ENCODE peak calls at places on chromosomes 7 and 10, in six cellular contexts. K, R, E, H, D and N are unnamed samples.

GRCh38 chr7:141042222-141043193 is 27.8 kb upstream of the MRPS33 start:
- DNase-seq in E (no peak), K (peak; percentile 22), H (no peak), D (peak; percentile 28), R (no peak), N (no peak)

GRCh38 chr10:25047902-25048301 is 31.5 kb downstream of the THNSL1 start:
- DNase-seq in K (no peak), E (peak; percentile 11), R (no peak), H (no peak), D (no peak), N (no peak)

GRCh38 chr10:7275761-7276440 is 134.9 kb downstream of the SFMBT2 start:
- DNase-seq in K (no peak), R (no peak), D (no peak), H (no peak), E (no peak), N (no peak)

GRCh38 chr7:29885626-29886025 is 79.3 kb downstream of the WIPF3 start:
- DNase-seq in R (no peak), E (no peak), H (no peak), K (no peak), D (no peak), N (no peak)

GRCh38 chr7:4779118-4779517 is 3.7 kb downstream of the AP5Z1 start:
- DNase-seq in H (no peak), K (no peak), D (no peak), E (no peak), R (no peak), N (no peak)

GRCh38 chr10:118531105-118531851 is 64.2 kb downstream of the PRLHR start:
- DNase-seq in R (no peak), H (peak; percentile 67), D (no peak), K (no peak), E (peak; percentile 24), N (no peak)

GRCh38 chr7:778271-778967 is 51.3 kb upstream of the PRKAR1B start:
- DNase-seq in K (no peak), H (peak; percentile 32), R (no peak), D (no peak), E (no peak), N (no peak)

GRCh38 chr10:22977751-22978150 is 49.9 kb downstream of the ARMC3 start:
- DNase-seq in E (no peak), H (no peak), D (no peak), K (no peak), R (no peak), N (no peak)

GRCh38 chr7:52715701-52716100 is 319.7 kb upstream of the POM121L12 start:
- DNase-seq in K (no peak), R (no peak), D (no peak), E (no peak), H (no peak), N (no peak)

GRCh38 chr7:37341033-37341630 is 107.5 kb downstream of the ELMO1 start:
- DNase-seq in R (no peak), K (no peak), H (no peak), D (no peak), E (no peak), N (no peak)

GRCh38 chr7:25615603-25616002 is 387.3 kb upstream of the NPVF start:
- DNase-seq in H (no peak), D (no peak), E (no peak), K (no peak), R (no peak), N (no peak)

GRCh38 chr7:66430164-66430545 is 198.5 kb upstream of the KCTD7 start:
- DNase-seq in D (no peak), R (no peak), H (no peak), E (no peak), K (no peak), N (peak; percentile 45)

GRCh38 chr7:73992104-73992562 is 35.8 kb upstream of the ELN start:
- DNase-seq in H (peak; percentile 61), R (no peak), K (peak; percentile 39), E (no peak), D (no peak), N (peak; percentile 62)

GRCh38 chr7:37446371-37446770 is 2.3 kb downstream of the ELMO1 start:
- DNase-seq in E (no peak), H (no peak), D (no peak), R (no peak), K (no peak), N (no peak)

GRCh38 chr10:17665742-17666141 is 21.8 kb downstream of the STAM start:
- DNase-seq in H (no peak), R (no peak), K (no peak), D (peak; percentile 56), E (peak; percentile 27), N (no peak)

GRCh38 chr10:68082815-68083395 is 7.8 kb upstream of the HERC4 start:
- DNase-seq in R (no peak), D (no peak), H (no peak), K (no peak), E (no peak), N (no peak)

GRCh38 chr10:59830601-59831259 is 75.6 kb downstream of the CCDC6 start:
- DNase-seq in D (peak; percentile 25), E (peak; percentile 44), K (peak; percentile 13), R (peak; percentile 86), H (no peak), N (no peak)

GRCh38 chr10:13351340-13351915 is 3.3 kb upstream of the SEPHS1 start:
- DNase-seq in R (peak; percentile 59), K (no peak), D (no peak), E (no peak), H (no peak), N (no peak)

GRCh38 chr10:9009505-9009904 is 955.0 kb downstream of the GATA3 start:
- DNase-seq in R (no peak), D (no peak), K (no peak), H (no peak), E (no peak), N (no peak)

GRCh38 chr10:21523557-21524008 is 1.9 kb downstream of the SKIDA1 start:
- DNase-seq in K (no peak), D (no peak), E (no peak), H (no peak), R (peak; percentile 63), N (no peak)

GRCh38 chr10:82463165-82463564 is 588.2 kb downstream of the NRG3 start:
- DNase-seq in R (no peak), E (no peak), D (no peak), H (no peak), K (no peak), N (no peak)

GRCh38 chr10:125389648-125390047 is 229.3 kb upstream of the CTBP2 start:
- DNase-seq in D (no peak), R (no peak), H (no peak), K (no peak), E (no peak), N (no peak)

GRCh38 chr10:10804998-10805737 is 212.5 kb upstream of the CELF2 start:
- DNase-seq in D (no peak), H (no peak), K (no peak), E (no peak), R (no peak), N (peak; percentile 57)

GRCh38 chr10:10807106-10807505 is 210.6 kb upstream of the CELF2 start:
- DNase-seq in K (no peak), D (no peak), R (no peak), E (no peak), H (no peak), N (no peak)

GRCh38 chr10:10803273-10803672 is 214.4 kb upstream of the CELF2 start:
- DNase-seq in R (no peak), E (peak; percentile 67), K (no peak), D (no peak), H (no peak), N (no peak)

GRCh38 chr10:10798543-10799192 is 219.0 kb upstream of the CELF2 start:
- DNase-seq in D (no peak), K (no peak), R (peak; percentile 33), E (no peak), H (no peak), N (no peak)

GRCh38 chr10:10804061-10804460 is 213.6 kb upstream of the CELF2 start:
- DNase-seq in D (no peak), R (no peak), K (no peak), H (no peak), E (no peak), N (no peak)
- H3K4me1 ChIP-seq in D (no peaks in the 10 kb centered on the region), R (peaks cover 7% of the 10 kb centered on the region), K (no peaks in the 10 kb centered on the region), H (peaks cover 30% of the 10 kb centered on the region), E (peaks cover 22% of the 10 kb centered on the region), N (peaks cover 7% of the 10 kb centered on the region)

DNA sequence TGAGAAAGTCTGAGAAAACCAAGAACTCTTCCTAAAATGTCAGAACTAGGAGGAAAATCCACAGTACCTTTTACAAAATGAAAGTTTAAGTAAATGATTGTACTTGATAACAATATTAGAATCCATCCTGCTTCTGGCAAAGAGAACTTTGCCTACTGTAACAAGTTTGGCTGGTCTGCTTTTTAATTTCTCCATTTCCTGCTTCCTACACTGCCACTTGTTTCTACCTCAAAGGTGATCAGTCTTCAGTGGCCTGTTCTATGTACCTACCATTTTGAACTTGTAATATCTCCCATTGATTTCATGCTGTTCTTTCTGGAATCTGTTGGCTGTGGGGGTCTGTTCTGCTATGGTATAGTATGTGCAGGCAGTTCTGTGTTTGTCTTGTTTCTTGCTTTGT is 32.9 kb upstream of the CAPZA2 start:
- DNase-seq in H (no peak), K (no peak), R (no peak), D (no peak), E (no peak), N (no peak)
- TF ChIP-seq CTCF in H (no peak), K (no peak), R (no peak), D (no peak), E (no peak), N (no peak)

GRCh38 chr10:113627836-113628235 is 36.0 kb downstream of the NRAP start:
- DNase-seq in D (no peak), K (no peak), R (no peak), E (peak; percentile 48), H (no peak), N (no peak)

GRCh38 chr10:113626809-113627370 is 37.0 kb downstream of the NRAP start:
- DNase-seq in E (peak; percentile 36), K (no peak), H (no peak), R (no peak), D (no peak), N (no peak)

GRCh38 chr10:113630929-113631533 is 32.8 kb downstream of the NRAP start:
- DNase-seq in R (no peak), K (no peak), E (no peak), H (no peak), D (no peak), N (no peak)

GRCh38 chr10:113631680-113632079 is 32.2 kb downstream of the NRAP start:
- DNase-seq in H (no peak), D (no peak), R (peak; percentile 68), E (no peak), K (no peak), N (no peak)

DNA sequence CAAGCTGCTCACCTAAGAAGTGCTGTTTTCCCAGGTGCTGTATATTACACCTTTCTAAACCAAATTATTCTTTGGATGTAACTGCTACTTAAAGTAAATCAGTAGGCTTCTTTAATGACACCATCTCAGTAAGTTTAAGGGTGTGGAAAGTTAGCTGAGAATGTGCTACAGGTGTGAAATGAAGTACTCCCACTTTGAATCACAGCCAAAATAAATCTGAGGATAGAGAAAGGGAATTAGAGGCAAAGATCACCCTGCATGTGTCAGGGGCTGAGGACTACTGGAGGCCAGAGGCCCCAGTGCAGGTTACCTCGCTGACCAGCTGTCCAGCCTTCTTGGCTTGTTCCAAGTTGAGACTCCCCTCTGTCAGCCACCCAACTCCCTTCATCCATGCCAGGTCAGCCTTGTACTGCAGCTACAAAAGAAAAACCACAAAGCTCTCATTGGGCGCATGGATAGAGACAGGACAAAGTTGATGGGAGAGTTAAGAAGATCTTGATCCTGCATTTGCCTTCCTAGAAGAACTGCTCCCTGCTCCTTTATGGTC is 35.2 kb downstream of the NRAP start:
- DNase-seq in K (no peak), H (no peak), R (no peak), D (no peak), E (no peak), N (no peak)
- H3K4me3 ChIP-seq in K (no peak overlapping the region), H (no peak overlapping the region), R (no peak overlapping the region), D (no peak overlapping the region), E (no peak overlapping the region), N (no peak overlapping the region)

GRCh38 chr7:121082400-121083101 is 94.0 kb downstream of the CPED1 start:
- DNase-seq in K (no peak), H (no peak), E (no peak), R (no peak), D (no peak), N (no peak)
- H3K4me1 ChIP-seq in K (no peaks in the 10 kb centered on the region), H (no peaks in the 10 kb centered on the region), E (peaks cover 37% of the 10 kb centered on the region), R (no peaks in the 10 kb centered on the region), D (no peaks in the 10 kb centered on the region), N (no peaks in the 10 kb centered on the region)